ENCODE peak calls at places on chromosomes 7 and 10, in four cellular contexts. D, I, S and K are unnamed samples. For H3K27me3, the result is how much of the 10 kb centered on the place peaks cover.

GRCh38 chr7:84112771-84113170 is 81.8 kb downstream of the SEMA3A start:
- DNase-seq in S (no peak), I (no peak), D (no peak), K (no peak)

GRCh38 chr10:97291357-97292096 is 910 bp downstream of the ARHGAP19 start:
- DNase-seq in D (peak), S (no peak), I (no peak), K (no peak)

GRCh38 chr7:98281757-98282652 is 519 bp downstream of the BRI3 start:
- DNase-seq in S (no peak), I (peak), D (peak), K (no peak)

GRCh38 chr10:14740684-14741247 is 33.9 kb downstream of the FAM107B start:
- DNase-seq in D (peak), I (no peak), S (no peak), K (no peak)

GRCh38 chr7:100415448-100415847 is 13.1 kb downstream of the ZCWPW1 start:
- DNase-seq in D (no peak), S (no peak), I (no peak), K (no peak)

GRCh38 chr10:75208177-75208576 is 2.4 kb upstream of the VDAC2 start:
- DNase-seq in D (no peak), I (no peak), S (no peak), K (no peak)

GRCh38 chr10:307659-308058 is 172.4 kb downstream of the ZMYND11 start:
- DNase-seq in I (no peak), S (no peak), D (no peak), K (no peak)

GRCh38 chr10:6493521-6494451 is 86.3 kb downstream of the PRKCQ start:
- DNase-seq in S (no peak), I (no peak), D (no peak), K (no peak)

GRCh38 chr7:151704969-151705743 is 171.8 kb downstream of the PRKAG2 start:
- DNase-seq in D (no peak), S (no peak), I (no peak), K (peak)
- H3K27ac ChIP-seq in D (no peak), S (no peak), I (peak), K (peak)

DNA sequence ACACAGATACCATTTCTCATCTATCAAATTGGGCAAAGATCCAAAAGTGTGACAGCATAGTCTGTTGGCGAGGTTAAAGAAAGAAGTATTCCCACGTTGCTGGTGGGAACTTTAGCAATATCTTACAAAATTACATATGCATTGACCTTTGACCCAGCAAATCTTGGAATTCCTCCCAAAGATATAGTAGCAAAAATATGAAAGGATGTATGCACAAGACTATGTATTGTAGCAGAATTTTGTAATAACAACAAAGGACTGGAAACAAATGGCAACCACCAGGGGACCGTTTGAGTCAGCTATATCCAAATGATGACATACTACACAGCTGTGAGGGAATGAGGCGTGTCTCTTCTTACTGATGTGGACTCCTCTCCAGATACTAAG is 50.2 kb downstream of the KCNH2 start:
- DNase-seq in S (no peak), I (no peak), D (no peak), K (no peak)
- H3K27me3 ChIP-seq in S (under half), I (under half), D (under half), K (under half)

DNA sequence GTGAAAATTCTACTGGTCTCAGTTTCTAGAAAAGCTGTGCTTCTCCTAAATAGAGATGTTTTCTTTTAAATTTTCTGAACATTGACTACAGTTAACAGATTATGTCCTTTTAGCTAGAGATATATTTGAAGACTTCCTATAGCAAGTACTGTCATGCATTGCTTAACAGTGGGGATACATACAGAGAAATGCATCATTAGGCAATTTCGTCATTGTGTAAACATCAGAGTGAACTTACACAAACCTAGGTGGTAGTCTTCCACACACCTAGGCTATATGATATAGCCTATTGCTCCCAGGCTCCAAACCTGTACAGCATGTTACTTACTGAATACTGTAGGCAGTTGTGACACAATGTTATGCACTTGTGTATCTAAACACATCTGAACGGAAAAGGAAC is 28.5 kb downstream of the PIK3CG start:
- DNase-seq in D (no peak), S (no peak), I (no peak), K (no peak)
- H3K27ac ChIP-seq in D (no peak), S (no peak), I (no peak), K (no peak)

GRCh38 chr10:71685554-71686202 is 33.9 kb downstream of the C10orf105 start:
- DNase-seq in S (no peak), I (no peak), D (no peak), K (no peak)

GRCh38 chr10:71683301-71683700 is 36.3 kb downstream of the C10orf105 start:
- DNase-seq in I (no peak), S (no peak), D (no peak), K (no peak)

GRCh38 chr10:71684356-71685173 is 35.0 kb downstream of the C10orf105 start:
- DNase-seq in I (no peak), D (peak), S (no peak), K (no peak)

GRCh38 chr10:71679425-71679824 is 40.2 kb downstream of the C10orf105 start:
- DNase-seq in I (no peak), D (no peak), S (no peak), K (peak)

GRCh38 chr10:71681977-71682376 is 37.6 kb downstream of the C10orf105 start:
- DNase-seq in D (no peak), S (no peak), I (no peak), K (no peak)
- H3K27me3 ChIP-seq in D (under half), S (half or more), I (under half), K (under half)